ENCODE peak calls at places on chromosomes 7 and 10, in seven cellular contexts. O is heart right ventricle, L is astrocyte, E is AG10803, W is colonic mucosa, C is transverse colon, N is astrocyte of the spinal cord. G is an unnamed sample.

GRCh38 chr7:130114776-130115175 is 44.4 kb downstream of the KLHDC10 start:
- DNase-seq in O (no peak), L (no peak), E (no peak), W (no peak), C (no peak), N (no peak), G (no peak)

GRCh38 chr7:42123716-42124115 is 113.3 kb downstream of the GLI3 start:
- DNase-seq in O (no peak), L (no peak), E (no peak), W (no peak), C (no peak), N (no peak), G (no peak)

GRCh38 chr10:43417950-43418768 is 9.2 kb upstream of the HNRNPF start:
- DNase-seq in O (no peak), L (no peak), E (no peak), W (no peak), C (no peak), N (no peak), G (no peak)

GRCh38 chr7:78161781-78162180 is 363.2 kb downstream of the PHTF2 start:
- DNase-seq in O (no peak), L (no peak), E (no peak), W (no peak), C (no peak), N (no peak), G (no peak)

GRCh38 chr10:5413012-5413938 is 918 bp downstream of the NET1 start:
- DNase-seq in O (no peak), L (peak), E (peak), W (no peak), C (no peak), N (peak), G (no peak)

GRCh38 chr10:119309423-119309770 is 102.0 kb downstream of the GRK5 start:
- DNase-seq in O (no peak), L (no peak), E (no peak), W (no peak), C (no peak), N (no peak), G (no peak)

GRCh38 chr10:107971973-107972372 is 807.5 kb upstream of the SORCS1 start:
- DNase-seq in O (no peak), L (peak), E (peak), W (no peak), C (no peak), N (peak), G (no peak)

GRCh38 chr10:95728535-95728934 is 27.4 kb upstream of the ENTPD1 start:
- DNase-seq in O (no peak), L (no peak), E (no peak), W (no peak), C (no peak), N (peak), G (no peak)

GRCh38 chr10:62492012-62492869 is 118.1 kb downstream of the ZNF365 start:
- DNase-seq in O (no peak), L (peak), E (peak), W (no peak), C (no peak), N (peak), G (no peak)

GRCh38 chr10:112570585-112570984 is 123.6 kb downstream of the VTI1A start:
- DNase-seq in O (no peak), L (no peak), E (no peak), W (no peak), C (no peak), N (no peak), G (no peak)

GRCh38 chr10:7529638-7530037 is 118.8 kb upstream of the SFMBT2 start:
- DNase-seq in O (no peak), L (no peak), E (peak), W (no peak), C (no peak), N (no peak), G (no peak)

GRCh38 chr7:21128418-21128817 is 299.5 kb upstream of the SP4 start:
- DNase-seq in O (no peak), L (no peak), E (no peak), W (no peak), C (no peak), N (no peak), G (no peak)

GRCh38 chr10:110141185-110141584 is 66.2 kb upstream of the MXI1 start:
- DNase-seq in O (no peak), L (no peak), E (peak), W (peak), C (peak), N (peak), G (no peak)

GRCh38 chr10:93652857-93653256 is 40.5 kb downstream of the PDE6C start:
- DNase-seq in O (no peak), L (peak), E (peak), W (no peak), C (no peak), N (peak), G (no peak)

DNA sequence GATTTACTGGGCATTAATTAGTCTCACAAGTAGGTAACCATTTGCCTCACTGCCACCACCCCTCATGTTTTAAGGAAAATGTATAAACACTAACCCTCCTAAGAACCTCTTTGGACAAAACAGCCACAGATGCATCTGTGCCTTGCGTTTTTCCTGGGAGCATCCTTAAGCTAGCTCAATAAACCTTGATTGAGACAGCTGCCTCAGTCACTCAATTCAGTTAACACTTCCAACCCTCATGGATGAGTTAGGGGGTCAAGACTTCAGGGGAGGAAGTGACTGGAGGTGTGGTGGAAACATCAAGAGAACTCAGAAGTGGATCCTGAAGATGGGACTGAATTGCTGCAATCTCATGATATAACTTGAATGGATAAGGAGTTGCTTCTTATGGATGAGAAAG is 31.5 kb downstream of the CUL2 start:
- DNase-seq in O (no peak), L (no peak), E (no peak), W (no peak), C (no peak), N (no peak), G (no peak)
- H3K4me3 ChIP-seq in O (no peak), L (no peak), E (no peak), W (no peak), C (no peak), N (no peak), G (no peak)

GRCh38 chr10:79292789-79293746 is 54.2 kb upstream of the PPIF start:
- DNase-seq in O (no peak), L (no peak), E (no peak), W (no peak), C (no peak), N (no peak), G (no peak)
- TF ChIP-seq CTCF in O (no peak), L (peak), E (peak), W (peak), C (peak), N (peak), G (no peak)

GRCh38 chr7:75687246-75688088 is 51.3 kb downstream of the HIP1 start:
- DNase-seq in O (no peak), L (no peak), E (no peak), W (no peak), C (no peak), N (no peak), G (no peak)
- H3K4me3 ChIP-seq in O (no peak), L (no peak), E (no peak), W (no peak), C (no peak), N (no peak), G (no peak)

GRCh38 chr10:102714621-102715455 is at the start of gene SFXN2:
- DNase-seq in O (no peak), L (no peak), E (no peak), W (peak), C (peak), N (no peak), G (no peak)

GRCh38 chr10:102712089-102712488 is 2.1 kb downstream of the ARL3 start:
- DNase-seq in O (no peak), L (no peak), E (no peak), W (no peak), C (no peak), N (no peak), G (no peak)

GRCh38 chr10:102712843-102713242 is 1.4 kb downstream of the ARL3 start:
- DNase-seq in O (no peak), L (no peak), E (no peak), W (no peak), C (no peak), N (no peak), G (no peak)

GRCh38 chr10:102713814-102714620 is at the start of gene ARL3:
- DNase-seq in O (peak), L (peak), E (peak), W (peak), C (peak), N (peak), G (peak)

GRCh38 chr10:102713483-102713813 is 749 bp downstream of the ARL3 start:
- DNase-seq in O (no peak), L (peak), E (peak), W (no peak), C (no peak), N (no peak), G (no peak)
- TF ChIP-seq CTCF in O (no peak), L (no peak), E (peak), W (no peak), C (no peak), N (peak), G (peak)

GRCh38 chr7:6577369-6578113 is at the start of gene ZDHHC4:
- DNase-seq in O (peak), L (peak), E (peak), W (peak), C (peak), N (peak), G (peak)
- H3K4me3 ChIP-seq in O (peak), L (peak), E (peak), W (peak), C (peak), N (peak), G (peak)

GRCh38 chr7:43729924-43730248 is 563 bp upstream of the COA1 start:
- DNase-seq in O (no peak), L (no peak), E (no peak), W (no peak), C (no peak), N (no peak), G (no peak)

GRCh38 chr7:43726466-43726865 is 2.9 kb downstream of the COA1 start:
- DNase-seq in O (no peak), L (peak), E (peak), W (no peak), C (no peak), N (no peak), G (no peak)

GRCh38 chr7:43727494-43727893 is 1.8 kb downstream of the COA1 start:
- DNase-seq in O (no peak), L (no peak), E (no peak), W (no peak), C (no peak), N (no peak), G (no peak)

GRCh38 chr7:43727003-43727402 is 2.3 kb downstream of the COA1 start:
- DNase-seq in O (no peak), L (no peak), E (no peak), W (no peak), C (no peak), N (no peak), G (no peak)

DNA sequence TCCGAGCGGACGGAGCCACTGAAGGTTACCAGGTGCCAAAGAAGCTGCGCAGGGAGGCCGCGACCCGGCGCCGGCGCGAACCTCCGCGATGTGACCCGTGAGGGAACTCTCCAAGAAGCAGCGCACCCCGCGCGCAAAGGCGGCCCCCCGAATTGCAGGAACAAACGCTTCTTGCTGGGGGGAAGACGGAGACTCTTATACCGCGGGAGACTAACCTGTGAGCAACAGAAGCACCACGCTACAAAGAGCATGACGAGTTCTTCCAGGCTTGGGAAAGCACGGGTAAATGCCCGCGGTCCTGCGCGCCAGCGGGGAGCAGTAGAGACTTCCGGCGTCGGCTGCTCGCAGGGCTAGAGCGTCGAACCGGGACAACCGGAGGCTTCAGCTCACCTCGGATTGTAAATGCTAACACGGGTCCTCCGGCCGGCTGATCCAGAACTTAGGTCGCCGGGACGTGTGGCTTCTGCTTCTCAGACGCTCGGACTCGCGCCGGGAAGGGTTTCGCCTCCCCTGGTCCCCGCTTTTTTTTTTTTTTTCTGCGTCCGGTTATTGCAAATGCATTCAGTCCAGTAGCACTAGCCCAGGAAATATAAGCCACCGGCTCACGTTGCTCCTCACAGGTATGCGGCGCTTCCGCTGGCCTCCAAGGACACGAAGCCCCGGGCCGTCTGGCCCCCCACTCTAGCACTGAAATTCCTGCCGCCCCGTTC is at the start of gene COA1:
- DNase-seq in O (peak), L (peak), E (peak), W (peak), C (peak), N (peak), G (peak)
- TF ChIP-seq CTCF in O (no peak), L (no peak), E (no peak), W (no peak), C (no peak), N (no peak), G (no peak)

G was measured in tibial artery.